ENCODE peak calls at places on chromosome 7, in four cellular contexts. One of them, this sample, is unnamed.

GRCh38 chr7:129417073-129417472 is 17.2 kb upstream of the STRIP2 start:
- DNase-seq in BJ: no peak
- DNase-seq in AG10803: no peak
- DNase-seq in left lung: no peak
- DNase-seq in this sample: no peak

GRCh38 chr7:90655566-90655965 is 59.4 kb downstream of the CDK14 start:
- DNase-seq in BJ: peak
- DNase-seq in AG10803: peak
- DNase-seq in left lung: no peak
- DNase-seq in this sample: peak

GRCh38 chr7:155007947-155008346 is 5.0 kb upstream of the PAXIP1 start:
- DNase-seq in AG10803: peak
- DNase-seq in BJ: no peak
- DNase-seq in left lung: no peak
- DNase-seq in this sample: no peak

GRCh38 chr7:139133335-139134139 is 24.0 kb upstream of the ZC3HAV1 start:
- DNase-seq in left lung: peak
- DNase-seq in BJ: peak
- DNase-seq in AG10803: peak
- DNase-seq in this sample: no peak

GRCh38 chr7:137923380-137923779 is 76.6 kb upstream of the DGKI start:
- DNase-seq in left lung: no peak
- DNase-seq in BJ: no peak
- DNase-seq in AG10803: peak
- DNase-seq in this sample: peak

GRCh38 chr7:460374-461117 is 59.1 kb downstream of the PDGFA start:
- DNase-seq in BJ: no peak
- DNase-seq in left lung: no peak
- DNase-seq in AG10803: peak
- DNase-seq in this sample: no peak

GRCh38 chr7:108875139-108875538 is 305.5 kb downstream of the DNAJB9 start:
- DNase-seq in AG10803: peak
- DNase-seq in BJ: no peak
- DNase-seq in left lung: no peak
- DNase-seq in this sample: no peak

GRCh38 chr7:90625562-90625961 is 29.4 kb downstream of the CDK14 start:
- DNase-seq in left lung: no peak
- DNase-seq in AG10803: peak
- DNase-seq in BJ: no peak
- DNase-seq in this sample: no peak

GRCh38 chr7:36391436-36392198 is 2.0 kb downstream of the ANLN start:
- DNase-seq in left lung: no peak
- DNase-seq in AG10803: no peak
- DNase-seq in BJ: no peak
- DNase-seq in this sample: no peak

GRCh38 chr7:14288701-14289100 is 299.2 kb upstream of the ETV1 start:
- DNase-seq in left lung: no peak
- DNase-seq in AG10803: no peak
- DNase-seq in BJ: no peak
- DNase-seq in this sample: no peak

GRCh38 chr7:29397398-29397797 is 166.2 kb upstream of the PRR15 start:
- DNase-seq in BJ: no peak
- DNase-seq in left lung: no peak
- DNase-seq in AG10803: no peak
- DNase-seq in this sample: no peak

GRCh38 chr7:73841689-73842247 is 548 bp downstream of the METTL27 start:
- DNase-seq in left lung: no peak
- DNase-seq in BJ: no peak
- DNase-seq in AG10803: no peak
- DNase-seq in this sample: no peak

GRCh38 chr7:636396-636795 is 90.1 kb upstream of the DNAAF5 start:
- DNase-seq in AG10803: peak
- DNase-seq in left lung: no peak
- DNase-seq in BJ: no peak
- DNase-seq in this sample: no peak

GRCh38 chr7:116713918-116714317 is 41.9 kb downstream of the MET start:
- DNase-seq in left lung: no peak
- DNase-seq in BJ: peak
- DNase-seq in AG10803: peak
- DNase-seq in this sample: no peak

GRCh38 chr7:46178685-46179084 is 257.6 kb upstream of the IGFBP3 start:
- DNase-seq in left lung: no peak
- DNase-seq in AG10803: peak
- DNase-seq in BJ: no peak
- DNase-seq in this sample: no peak

GRCh38 chr7:155665079-155665956 is 20.9 kb downstream of the RBM33 start:
- DNase-seq in AG10803: no peak
- DNase-seq in BJ: no peak
- DNase-seq in left lung: no peak
- DNase-seq in this sample: no peak

GRCh38 chr7:106344206-106344605 is 59.4 kb upstream of the NAMPT start:
- DNase-seq in AG10803: no peak
- DNase-seq in BJ: no peak
- DNase-seq in left lung: no peak
- DNase-seq in this sample: no peak

DNA sequence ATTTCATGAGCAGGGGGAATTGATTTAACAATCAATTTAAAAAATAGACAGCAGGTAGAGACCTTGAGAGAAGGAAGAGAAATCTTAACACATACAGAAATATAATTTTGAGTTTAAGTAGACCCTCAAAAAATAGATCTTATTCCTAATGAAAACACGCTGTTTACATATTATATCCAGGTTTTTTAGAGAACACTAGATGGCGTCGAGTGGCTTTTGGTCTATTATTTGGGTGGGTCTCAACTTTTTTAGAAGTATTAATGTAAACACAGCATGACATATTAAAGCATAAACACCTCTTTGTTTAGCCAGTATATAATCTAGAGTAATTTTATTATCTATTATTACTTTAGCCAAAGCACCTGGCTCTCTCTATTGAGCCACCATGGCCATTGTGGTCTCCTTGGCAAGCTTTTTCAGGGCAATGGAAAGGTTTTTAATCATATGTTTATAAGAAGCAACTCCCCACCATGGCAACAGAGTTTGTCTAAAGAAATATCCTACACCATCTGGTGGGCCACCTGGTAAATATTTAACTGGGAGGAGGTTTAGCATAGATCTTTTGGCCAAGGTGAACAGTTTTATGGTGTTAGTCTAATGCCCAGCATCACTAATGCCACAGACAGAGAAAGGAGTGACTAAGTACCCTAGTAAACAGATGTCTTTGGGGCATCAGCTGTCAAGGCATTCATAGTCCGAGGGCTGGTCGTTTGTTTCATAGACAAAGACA is 59.7 kb upstream of the PRSS1 start:
- DNase-seq in AG10803: no peak
- DNase-seq in BJ: no peak
- DNase-seq in left lung: no peak
- DNase-seq in this sample: no peak
- H3K4me3 ChIP-seq in AG10803: no peak
- H3K4me3 ChIP-seq in BJ: no peak
- H3K4me3 ChIP-seq in left lung: no peak
- H3K4me3 ChIP-seq in this sample: no peak

GRCh38 chr7:140300263-140301131 is 97.8 kb downstream of the SLC37A3 start:
- DNase-seq in AG10803: no peak
- DNase-seq in left lung: no peak
- DNase-seq in BJ: no peak
- DNase-seq in this sample: no peak

GRCh38 chr7:140308060-140308459 is 90.3 kb downstream of the SLC37A3 start:
- DNase-seq in left lung: no peak
- DNase-seq in BJ: no peak
- DNase-seq in AG10803: no peak
- DNase-seq in this sample: no peak

GRCh38 chr7:140304071-140304799 is 94.1 kb downstream of the SLC37A3 start:
- DNase-seq in AG10803: peak
- DNase-seq in left lung: no peak
- DNase-seq in BJ: no peak
- DNase-seq in this sample: no peak
- TF ChIP-seq CTCF in AG10803: peak
- TF ChIP-seq CTCF in left lung: peak
- TF ChIP-seq CTCF in BJ: no peak
- TF ChIP-seq CTCF in this sample: no peak

GRCh38 chr7:148882192-148882591 is 1.9 kb downstream of the EZH2 start:
- DNase-seq in AG10803: no peak
- DNase-seq in BJ: no peak
- DNase-seq in left lung: no peak
- DNase-seq in this sample: no peak
- H3K4me3 ChIP-seq in AG10803: peak
- H3K4me3 ChIP-seq in BJ: no peak
- H3K4me3 ChIP-seq in left lung: no peak
- H3K4me3 ChIP-seq in this sample: no peak

GRCh38 chr7:134478707-134479106 is 19.8 kb upstream of the AKR1B1 start:
- DNase-seq in BJ: no peak
- DNase-seq in left lung: no peak
- DNase-seq in AG10803: no peak
- DNase-seq in this sample: no peak
- TF ChIP-seq CTCF in BJ: no peak
- TF ChIP-seq CTCF in left lung: no peak
- TF ChIP-seq CTCF in AG10803: peak
- TF ChIP-seq CTCF in this sample: no peak

GRCh38 chr7:95609277-95609971 is 13.1 kb upstream of the PDK4 start:
- DNase-seq in AG10803: peak
- DNase-seq in BJ: peak
- DNase-seq in left lung: peak
- DNase-seq in this sample: no peak
- H3K4me3 ChIP-seq in AG10803: peak
- H3K4me3 ChIP-seq in BJ: no peak
- H3K4me3 ChIP-seq in left lung: peak
- H3K4me3 ChIP-seq in this sample: no peak

DNA sequence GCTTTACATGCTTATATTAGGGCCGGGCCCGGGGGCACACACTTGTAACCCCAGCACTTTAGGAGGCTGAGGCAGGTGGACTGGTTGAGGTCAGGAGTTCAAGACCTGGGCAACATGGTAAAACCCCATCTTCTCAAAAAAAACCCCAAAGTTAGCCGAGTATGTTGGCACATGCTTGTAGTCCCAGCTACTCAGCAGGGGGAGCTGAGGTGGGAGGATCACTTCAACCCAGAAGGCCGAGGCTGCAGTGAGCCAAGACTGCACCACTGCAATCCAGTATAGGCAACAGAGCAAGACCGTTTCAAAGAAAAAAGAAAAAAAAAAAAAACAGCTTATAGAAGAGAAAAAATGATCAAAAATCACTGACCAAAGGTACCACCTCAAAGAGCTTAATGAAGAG is 63.1 kb downstream of the AMZ1 start:
- DNase-seq in left lung: no peak
- DNase-seq in AG10803: no peak
- DNase-seq in BJ: no peak
- DNase-seq in this sample: no peak
- TF ChIP-seq CTCF in left lung: no peak
- TF ChIP-seq CTCF in AG10803: no peak
- TF ChIP-seq CTCF in BJ: no peak
- TF ChIP-seq CTCF in this sample: no peak

GRCh38 chr7:65798111-65799075 is 74.5 kb upstream of the VKORC1L1 start:
- DNase-seq in BJ: peak
- DNase-seq in AG10803: peak
- DNase-seq in left lung: no peak
- DNase-seq in this sample: peak
- H3K4me3 ChIP-seq in BJ: no peak
- H3K4me3 ChIP-seq in AG10803: no peak
- H3K4me3 ChIP-seq in left lung: no peak
- H3K4me3 ChIP-seq in this sample: no peak

GRCh38 chr7:140519007-140519399 is 39.7 kb upstream of the MKRN1 start:
- DNase-seq in left lung: no peak
- DNase-seq in BJ: no peak
- DNase-seq in AG10803: no peak
- DNase-seq in this sample: no peak

GRCh38 chr7:140521426-140521825 is 42.1 kb upstream of the MKRN1 start:
- DNase-seq in left lung: no peak
- DNase-seq in BJ: no peak
- DNase-seq in AG10803: no peak
- DNase-seq in this sample: no peak

GRCh38 chr7:140517546-140518369 is 38.5 kb upstream of the MKRN1 start:
- DNase-seq in left lung: peak
- DNase-seq in BJ: peak
- DNase-seq in AG10803: peak
- DNase-seq in this sample: peak

GRCh38 chr7:140518370-140519006 is 39.2 kb upstream of the MKRN1 start:
- DNase-seq in left lung: no peak
- DNase-seq in AG10803: no peak
- DNase-seq in BJ: no peak
- DNase-seq in this sample: no peak
- TF ChIP-seq CTCF in left lung: no peak
- TF ChIP-seq CTCF in AG10803: no peak
- TF ChIP-seq CTCF in BJ: no peak
- TF ChIP-seq CTCF in this sample: no peak

GRCh38 chr7:107743567-107744344 is at the start of gene CBLL1:
- DNase-seq in BJ: peak
- DNase-seq in AG10803: peak
- DNase-seq in left lung: peak
- DNase-seq in this sample: peak
- H3K4me3 ChIP-seq in BJ: peak
- H3K4me3 ChIP-seq in AG10803: peak
- H3K4me3 ChIP-seq in left lung: peak
- H3K4me3 ChIP-seq in this sample: peak

GRCh38 chr7:143331179-143331825 is 15.4 kb downstream of the CLCN1 start:
- DNase-seq in BJ: peak
- DNase-seq in left lung: peak
- DNase-seq in AG10803: peak
- DNase-seq in this sample: peak

GRCh38 chr7:143325215-143325614 is 9.3 kb downstream of the CLCN1 start:
- DNase-seq in BJ: no peak
- DNase-seq in left lung: no peak
- DNase-seq in AG10803: no peak
- DNase-seq in this sample: peak

GRCh38 chr7:143327903-143328302 is 12.0 kb downstream of the CLCN1 start:
- DNase-seq in left lung: no peak
- DNase-seq in AG10803: no peak
- DNase-seq in BJ: no peak
- DNase-seq in this sample: no peak

GRCh38 chr7:143334244-143334643 is 18.3 kb downstream of the CLCN1 start:
- DNase-seq in BJ: no peak
- DNase-seq in left lung: no peak
- DNase-seq in AG10803: no peak
- DNase-seq in this sample: no peak

GRCh38 chr7:143329471-143330170 is 13.7 kb downstream of the CLCN1 start:
- DNase-seq in BJ: no peak
- DNase-seq in left lung: no peak
- DNase-seq in AG10803: no peak
- DNase-seq in this sample: no peak
- TF ChIP-seq CTCF in BJ: no peak
- TF ChIP-seq CTCF in left lung: no peak
- TF ChIP-seq CTCF in AG10803: no peak
- TF ChIP-seq CTCF in this sample: no peak

This sample was measured in AG04449.